ENCODE peak calls at places on chromosomes 5 and 9, in four cellular contexts. M is K562, I is HepG2, F is GM12878. Y is an unnamed sample.

GRCh38 chr5:13331585-13331984 is 612.9 kb downstream of the DNAH5 start:
- DNase-seq in M (no peak), I (no peak), F (no peak), Y (no peak)

GRCh38 chr5:136729901-136730355 is 364.6 kb upstream of the TRPC7 start:
- DNase-seq in M (peak), I (no peak), F (no peak), Y (no peak)

GRCh38 chr5:2892601-2893000 is 141.1 kb upstream of the IRX2 start:
- DNase-seq in M (no peak), I (no peak), F (no peak), Y (no peak)

GRCh38 chr9:37531699-37532098 is 44.5 kb downstream of the FBXO10 start:
- DNase-seq in M (no peak), I (no peak), F (peak), Y (no peak)

GRCh38 chr5:161306354-161306990 is 240.1 kb downstream of the GABRB2 start:
- DNase-seq in M (no peak), I (no peak), F (no peak), Y (no peak)

GRCh38 chr5:139148306-139148705 is 49.9 kb downstream of the SIL1 start:
- DNase-seq in M (no peak), I (no peak), F (no peak), Y (no peak)

GRCh38 chr5:137001026-137001569 is 498.0 kb downstream of the SPOCK1 start:
- DNase-seq in M (no peak), I (no peak), F (no peak), Y (no peak)

GRCh38 chr5:6475626-6476312 is 27.1 kb downstream of the UBE2QL1 start:
- DNase-seq in M (peak), I (no peak), F (no peak), Y (peak)

GRCh38 chr9:10130061-10130675 is 482.6 kb downstream of the PTPRD start:
- DNase-seq in M (no peak), I (no peak), F (no peak), Y (no peak)

GRCh38 chr5:21654-22233 is 70.2 kb upstream of the PLEKHG4B start:
- DNase-seq in M (no peak), I (no peak), F (no peak), Y (peak)

GRCh38 chr5:149959406-149960236 is 937 bp upstream of the SLC26A2 start:
- DNase-seq in M (peak), I (no peak), F (peak), Y (peak)

GRCh38 chr9:94149696-94150095 is 65.4 kb downstream of the PTPDC1 start:
- DNase-seq in M (no peak), I (no peak), F (no peak), Y (no peak)

GRCh38 chr9:112421771-112422222 is 41.9 kb downstream of the HSDL2 start:
- DNase-seq in M (peak), I (no peak), F (no peak), Y (no peak)

GRCh38 chr9:123871781-123872180 is 58.1 kb downstream of the DENND1A start:
- DNase-seq in M (no peak), I (no peak), F (no peak), Y (peak)

GRCh38 chr5:149796025-149796424 is 65.9 kb downstream of the PPARGC1B start:
- DNase-seq in M (no peak), I (no peak), F (no peak), Y (no peak)

GRCh38 chr5:142201471-142201887 is 92.9 kb downstream of the NDFIP1 start:
- DNase-seq in M (no peak), I (no peak), F (no peak), Y (no peak)

GRCh38 chr5:180646289-180646962 is 3.0 kb downstream of the FLT4 start:
- DNase-seq in M (no peak), I (no peak), F (no peak), Y (no peak)

GRCh38 chr9:14935917-14936316 is 25.7 kb upstream of the FREM1 start:
- DNase-seq in M (no peak), I (no peak), F (no peak), Y (no peak)

GRCh38 chr9:98315551-98316060 is 60.2 kb upstream of the TBC1D2 start:
- DNase-seq in M (peak), I (peak), F (peak), Y (peak)

GRCh38 chr5:58939664-58940063 is 356.8 kb downstream of the RAB3C start:
- DNase-seq in M (no peak), I (no peak), F (no peak), Y (no peak)

GRCh38 chr5:58933891-58934628 is 351.2 kb downstream of the RAB3C start:
- DNase-seq in M (no peak), I (no peak), F (no peak), Y (no peak)

GRCh38 chr5:58934629-58935097 is 351.8 kb downstream of the RAB3C start:
- DNase-seq in M (no peak), I (no peak), F (no peak), Y (no peak)

GRCh38 chr5:58938568-58939424 is 355.9 kb downstream of the RAB3C start:
- DNase-seq in M (no peak), I (no peak), F (no peak), Y (no peak)

DNA sequence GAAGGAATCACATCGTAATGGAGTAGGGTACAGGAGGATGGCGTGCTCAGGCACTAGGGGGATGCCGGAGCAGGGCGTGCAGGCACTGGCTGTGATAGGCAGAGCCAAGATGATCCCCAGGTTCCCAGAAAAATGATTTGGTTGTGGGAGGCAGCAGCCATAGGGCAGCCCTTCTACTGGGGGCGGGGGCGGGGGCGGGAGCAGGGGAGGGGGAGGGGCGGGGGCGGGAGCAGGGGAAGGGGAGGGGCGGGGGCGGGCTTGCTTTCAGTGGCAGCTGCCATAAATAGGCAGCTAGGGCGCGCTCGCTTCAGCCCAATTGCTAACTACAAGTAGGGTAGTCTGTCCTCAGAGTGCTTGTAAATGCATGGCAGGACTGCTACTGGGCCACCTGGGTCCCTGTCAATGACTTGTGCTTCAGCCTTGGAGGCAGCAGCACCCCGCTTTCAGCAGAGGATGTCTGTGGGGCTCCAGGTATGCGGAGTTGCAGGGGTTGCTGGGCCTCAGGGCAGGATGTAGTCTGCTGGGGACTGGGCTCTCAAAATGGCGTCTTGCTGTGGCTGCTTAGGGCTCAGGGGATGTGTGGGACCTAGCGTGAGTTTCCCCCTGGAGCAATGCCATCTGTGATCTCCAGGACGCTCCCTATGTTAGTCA is 354.3 kb downstream of the RAB3C start:
- DNase-seq in M (peak), I (no peak), F (no peak), Y (peak)
- TF ChIP-seq CREB1 in M (no peak), I (no peak), F (no peak), Y (no peak)

GRCh38 chr5:93570294-93571110 is 10.5 kb downstream of the NR2F1-AS1 start:
- DNase-seq in M (no peak), I (no peak), F (no peak), Y (peak)

GRCh38 chr5:93571111-93571977 is 9.7 kb downstream of the NR2F1-AS1 start:
- DNase-seq in M (no peak), I (no peak), F (no peak), Y (peak)

GRCh38 chr5:93572773-93573626 is 8.0 kb downstream of the NR2F1-AS1 start:
- DNase-seq in M (no peak), I (no peak), F (no peak), Y (peak)

GRCh38 chr5:93572101-93572772 is 8.8 kb downstream of the NR2F1-AS1 start:
- DNase-seq in M (no peak), I (no peak), F (no peak), Y (peak)

GRCh38 chr5:93569295-93570164 is 11.5 kb downstream of the NR2F1-AS1 start:
- DNase-seq in M (no peak), I (no peak), F (no peak), Y (peak)
- TF ChIP-seq JUNB in M (no peak), I (no peak), F (no peak), Y (no peak)

DNA sequence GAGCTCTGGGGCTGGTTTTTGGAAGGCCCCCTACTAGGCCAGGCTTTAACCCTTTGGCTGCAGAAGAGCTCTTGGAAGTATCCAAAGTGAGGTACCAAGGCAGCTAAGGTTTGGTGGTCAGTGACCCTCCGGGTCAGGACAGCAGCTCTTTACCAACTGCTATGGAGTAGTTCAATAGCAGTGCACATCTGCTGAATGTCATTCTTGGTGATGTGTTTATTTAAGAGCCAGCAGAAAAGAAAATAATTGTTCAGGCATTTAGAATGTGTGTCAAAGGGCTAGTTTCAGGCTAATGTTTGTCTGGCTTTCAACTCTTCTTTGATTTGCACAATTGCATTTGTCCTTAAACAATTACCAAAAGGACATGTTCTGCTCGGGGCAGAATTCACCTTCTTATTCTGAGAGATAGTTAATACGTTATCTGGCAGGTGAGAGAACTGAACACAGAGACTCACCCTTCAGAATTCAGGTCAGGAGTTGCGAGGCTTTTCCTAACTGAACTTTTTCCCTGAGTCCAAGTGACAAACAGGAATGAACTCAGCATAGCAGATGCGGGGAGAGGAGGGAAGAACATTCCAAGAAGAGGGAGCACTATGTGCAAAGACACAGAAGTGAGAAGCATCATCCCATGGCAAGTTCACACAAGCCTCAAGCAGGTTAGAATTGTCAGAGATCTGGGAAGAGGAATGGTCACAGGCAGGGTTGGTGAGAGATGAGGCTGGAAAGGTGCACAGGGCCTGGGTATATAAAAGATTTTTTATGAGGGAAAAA is 556.7 kb upstream of the TLE4 start:
- DNase-seq in M (no peak), I (no peak), F (no peak), Y (no peak)
- H3K4me3 ChIP-seq in M (no peak), I (no peak), F (no peak), Y (no peak)

GRCh38 chr9:34458013-34458966 is at the start of the genes DNAI1 and FAM219A:
- DNase-seq in M (peak), I (peak), F (peak), Y (peak)

GRCh38 chr9:34457266-34458012 is 931 bp downstream of the FAM219A start:
- DNase-seq in M (peak), I (no peak), F (no peak), Y (peak)

GRCh38 chr9:34459356-34459755 is 751 bp downstream of the DNAI1 start:
- DNase-seq in M (no peak), I (no peak), F (no peak), Y (no peak)

GRCh38 chr9:34459941-34460340 is 1.3 kb downstream of the DNAI1 start:
- DNase-seq in M (no peak), I (no peak), F (no peak), Y (no peak)

DNA sequence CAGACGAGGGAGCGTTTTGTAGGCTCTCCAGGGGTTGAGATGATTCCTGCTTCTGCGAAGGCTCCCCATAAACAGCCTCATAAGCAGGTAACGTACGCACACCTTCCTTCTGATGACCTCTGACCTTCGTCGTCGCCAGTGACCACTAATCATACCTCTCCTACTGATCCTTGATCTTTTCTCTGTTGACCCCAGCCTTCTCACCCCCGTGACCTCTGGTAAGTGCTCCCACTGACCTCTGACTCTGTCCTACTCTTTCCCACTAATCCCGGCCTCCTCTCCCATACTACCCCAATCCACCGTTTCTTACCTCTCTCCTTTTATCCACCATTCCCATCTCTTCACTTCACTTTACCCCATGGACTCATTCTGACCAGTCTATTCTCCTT is 356 bp downstream of the DNAI1 start:
- DNase-seq in M (no peak), I (no peak), F (no peak), Y (peak)
- TF ChIP-seq CREB1 in M (no peak), I (no peak), F (no peak), Y (no peak)

DNA sequence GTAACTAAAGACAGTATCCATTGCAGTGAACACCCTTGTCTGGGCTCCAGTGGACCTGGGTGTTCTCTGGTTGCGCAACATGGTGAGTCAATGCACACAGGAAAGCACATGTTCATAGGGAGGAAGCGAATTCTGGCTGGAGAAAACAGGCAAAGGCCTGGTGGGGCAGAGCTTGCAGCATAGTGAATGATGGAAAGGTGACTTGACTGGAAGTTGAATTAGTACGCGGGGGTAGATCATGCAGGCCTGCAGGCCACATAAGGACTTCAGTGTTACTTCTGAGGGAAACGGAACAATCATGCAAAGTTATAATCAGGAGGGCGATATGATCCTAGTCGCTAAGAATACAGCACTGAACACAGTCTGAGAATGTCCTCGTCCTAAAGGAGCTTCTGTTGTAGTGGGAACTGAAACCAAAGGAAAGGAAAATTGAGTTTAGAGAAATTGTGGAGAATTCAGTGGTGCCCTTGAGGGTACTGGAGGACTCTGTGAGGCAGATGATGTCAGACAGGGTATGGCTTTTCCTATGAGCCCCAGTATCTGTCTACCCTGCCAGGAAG is 71.9 kb upstream of the RANBP3L start:
- DNase-seq in M (no peak), I (peak), F (no peak), Y (no peak)
- TF ChIP-seq JUNB in M (no peak), I (peak), F (no peak), Y (no peak)

DNA sequence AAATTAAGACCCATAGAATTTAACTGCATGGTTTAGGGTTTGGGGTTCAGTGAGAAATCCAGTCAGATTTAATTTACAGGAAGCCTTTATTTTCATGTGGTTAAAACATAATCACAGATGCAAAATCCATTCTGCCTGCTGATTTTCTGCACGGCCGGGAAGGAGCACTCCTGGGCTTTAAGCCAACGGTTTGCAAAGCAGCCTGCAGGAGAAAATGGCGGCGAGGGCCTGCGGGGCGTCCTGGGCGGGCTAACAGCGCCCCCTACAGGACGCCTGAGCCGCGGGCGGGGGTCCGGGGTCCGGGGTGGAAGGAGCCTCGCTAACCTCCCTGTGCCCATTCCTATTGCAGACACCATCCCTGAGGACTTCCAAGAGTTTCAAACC is 47.6 kb downstream of the THBS4 start:
- DNase-seq in M (peak), I (no peak), F (no peak), Y (peak)
- H3K4me3 ChIP-seq in M (peak), I (no peak), F (no peak), Y (no peak)

Y was measured in GM23338.